ENCODE peak calls at places on chromosomes 6 and 20, in nine cellular contexts. U is stimulated activated naive B cell treated with anti-CD40 and anti-IgM and Interleukin-4, amounts not matched to agents 10 μg/mL and 1 μg/mL and 100 μg/mL, for 72 hours; K is ACHN; X is nephron progenitor cell; L is stimulated activated CD4-positive, alpha-beta T cell treated with anti-CD3 and anti-CD28 coated beads, TNF-alpha, amount 100 ng/mL, for 4 hours; J is NCI-H1694 treated with DMSO at 0.1 percent for 48 hours; N is left lung; S is uterus; W is cardiac muscle cell. Y is an unnamed sample.

GRCh38 chr20:41232971-41233926 is 84.3 kb downstream of the ZHX3 start:
- DNase-seq in U (no peak), K (peak; percentile 64), X (no peak), L (no peak), J (no peak), N (no peak), S (no peak), W (peak; percentile 80), Y (no peak)

GRCh38 chr20:41476013-41476441 is 109.4 kb upstream of the EMILIN3 start:
- DNase-seq in U (no peak), K (no peak), X (no peak), L (no peak), J (peak; percentile 22), N (no peak), S (no peak), W (peak; percentile 77), Y (no peak)

GRCh38 chr20:45036044-45036755 is 64.7 kb downstream of the KCNS1 start:
- DNase-seq in U (no peak), K (peak; percentile 44), X (no peak), L (peak; percentile 18), J (no peak), N (no peak), S (peak; percentile 34), W (peak; percentile 58), Y (no peak)

GRCh38 chr6:128337619-128338018 is 182.8 kb downstream of the PTPRK start:
- DNase-seq in U (no peak), K (no peak), X (no peak), L (no peak), J (no peak), N (no peak), S (no peak), W (no peak), Y (no peak)

GRCh38 chr6:387293-387694 is 4.3 kb upstream of the IRF4 start:
- DNase-seq in U (no peak), K (no peak), X (no peak), L (no peak), J (no peak), N (no peak), S (no peak), W (peak; percentile 12), Y (no peak)

GRCh38 chr20:63190828-63191227 is 25.1 kb downstream of the YTHDF1 start:
- DNase-seq in U (no peak), K (no peak), X (no peak), L (no peak), J (no peak), N (no peak), S (no peak), W (no peak), Y (no peak)

GRCh38 chr20:48945840-48946514 is 24.5 kb downstream of the ARFGEF2 start:
- DNase-seq in U (no peak), K (no peak), X (no peak), L (no peak), J (no peak), N (peak; percentile 46), S (no peak), W (no peak), Y (no peak)

GRCh38 chr20:24382330-24382729 is 87.1 kb upstream of the SYNDIG1 start:
- DNase-seq in U (no peak), K (no peak), X (no peak), L (no peak), J (peak; percentile 72), N (no peak), S (peak; percentile 67), W (no peak), Y (no peak)

GRCh38 chr6:119110601-119111548 is 32.4 kb upstream of the FAM184A start:
- DNase-seq in U (no peak), K (peak; percentile 59), X (peak; percentile 20), L (no peak), J (peak; percentile 43), N (no peak), S (peak; percentile 33), W (peak; percentile 74), Y (peak; percentile 27)

GRCh38 chr6:108561742-108562502 is 1.2 kb downstream of the FOXO3 start:
- DNase-seq in U (peak; percentile 15), K (no peak), X (peak; percentile 47), L (no peak), J (no peak), N (peak; percentile 44), S (no peak), W (no peak), Y (no peak)

GRCh38 chr20:62618622-62619529 is 23.4 kb upstream of the SLCO4A1 start:
- DNase-seq in U (peak; percentile 69), K (no peak), X (no peak), L (no peak), J (no peak), N (no peak), S (no peak), W (no peak), Y (no peak)

GRCh38 chr6:88650029-88650619 is 313.3 kb downstream of the RNGTT start:
- DNase-seq in U (no peak), K (no peak), X (no peak), L (no peak), J (peak; percentile 26), N (no peak), S (no peak), W (peak; percentile 70), Y (no peak)

GRCh38 chr6:36075656-36076055 is 48.0 kb downstream of the MAPK14 start:
- DNase-seq in U (no peak), K (no peak), X (no peak), L (no peak), J (no peak), N (no peak), S (no peak), W (no peak), Y (no peak)

GRCh38 chr6:34247481-34248197 is 1.2 kb downstream of the SMIM29 start:
- DNase-seq in U (no peak), K (no peak), X (no peak), L (no peak), J (no peak), N (no peak), S (peak; percentile 23), W (no peak), Y (no peak)

GRCh38 chr6:39495640-39496039 is 173.1 kb upstream of the KCNK16 start:
- DNase-seq in U (no peak), K (no peak), X (no peak), L (no peak), J (no peak), N (no peak), S (no peak), W (no peak), Y (no peak)

GRCh38 chr6:167858086-167858591 is 31.4 kb downstream of the AFDN start:
- DNase-seq in U (no peak), K (no peak), X (no peak), L (no peak), J (no peak), N (no peak), S (no peak), W (peak; percentile 74), Y (no peak)

GRCh38 chr20:13610205-13610604 is 28.5 kb downstream of the TASP1 start:
- DNase-seq in U (no peak), K (no peak), X (no peak), L (no peak), J (no peak), N (no peak), S (no peak), W (peak; percentile 5), Y (no peak)

GRCh38 chr20:3839328-3839727 is 7.3 kb upstream of the MAVS start:
- DNase-seq in U (no peak), K (no peak), X (no peak), L (no peak), J (no peak), N (no peak), S (no peak), W (peak; percentile 45), Y (no peak)

GRCh38 chr6:79630400-79630882 is 688 bp upstream of the SH3BGRL2 start:
- DNase-seq in U (no peak), K (no peak), X (no peak), L (no peak), J (no peak), N (no peak), S (no peak), W (no peak), Y (no peak)

GRCh38 chr6:163128324-163128723 is 286.2 kb upstream of the QKI start:
- DNase-seq in U (no peak), K (no peak), X (no peak), L (no peak), J (no peak), N (no peak), S (no peak), W (no peak), Y (no peak)

GRCh38 chr6:126110494-126111270 is 124.3 kb downstream of the TRMT11 start:
- DNase-seq in U (no peak), K (no peak), X (no peak), L (no peak), J (no peak), N (no peak), S (no peak), W (no peak), Y (no peak)

GRCh38 chr20:23612385-23612784 is 6.7 kb upstream of the CST9 start:
- DNase-seq in U (no peak), K (no peak), X (no peak), L (no peak), J (no peak), N (no peak), S (no peak), W (no peak), Y (no peak)

GRCh38 chr6:89475634-89476033 is 42.7 kb downstream of the ANKRD6 start:
- DNase-seq in U (no peak), K (peak; percentile 13), X (no peak), L (no peak), J (no peak), N (no peak), S (no peak), W (peak; percentile 37), Y (no peak)

GRCh38 chr6:46032112-46032998 is 16.7 kb upstream of the CLIC5 start:
- DNase-seq in U (no peak), K (no peak), X (no peak), L (no peak), J (no peak), N (no peak), S (no peak), W (no peak), Y (no peak)

GRCh38 chr20:5714261-5715041 is 35.8 kb upstream of the SHLD1 start:
- DNase-seq in U (no peak), K (no peak), X (peak; percentile 14), L (peak; percentile 4), J (no peak), N (no peak), S (peak; percentile 19), W (peak; percentile 74), Y (no peak)

GRCh38 chr20:25623225-25623735 is 534 bp downstream of the NANP start:
- DNase-seq in U (peak; percentile 20), K (peak; percentile 35), X (peak; percentile 37), L (no peak), J (no peak), N (peak; percentile 69), S (peak; percentile 29), W (peak; percentile 47), Y (peak; percentile 20)

GRCh38 chr6:162363757-162364156 is 363.8 kb downstream of the PRKN start:
- DNase-seq in U (no peak), K (no peak), X (no peak), L (no peak), J (no peak), N (no peak), S (no peak), W (peak; percentile 88), Y (no peak)

GRCh38 chr6:82408952-82409421 is 45.4 kb downstream of the TPBG start:
- DNase-seq in U (no peak), K (no peak), X (no peak), L (no peak), J (no peak), N (no peak), S (no peak), W (peak; percentile 57), Y (no peak)

GRCh38 chr20:63696628-63697356 is at the start of gene TNFRSF6B:
- DNase-seq in U (no peak), K (no peak), X (peak; percentile 32), L (no peak), J (no peak), N (no peak), S (no peak), W (no peak), Y (no peak)

GRCh38 chr6:137829641-137830083 is 37.4 kb upstream of the TNFAIP3 start:
- DNase-seq in U (no peak), K (no peak), X (no peak), L (no peak), J (no peak), N (no peak), S (no peak), W (peak; percentile 50), Y (no peak)

Y was measured in posterior cingulate gyrus.